ENCODE peak calls at places on chromosomes 4 and X, in six cellular contexts. M is GM13976, Y is right atrium auricular region, D is right lobe of liver, G is esophagus squamous epithelium, B is heart right ventricle. K is an unnamed sample.
A peak's percentile ranks its signal among the peaks of the same experiment; 100 is the strongest.

GRCh38 chr4:105147226-105148151 is 813 bp downstream of the TET2 start:
- DNase-seq in G (no peak), B (peak; percentile 27), Y (no peak), M (peak; percentile 50), D (peak; percentile 39), K (peak; percentile 30)

GRCh38 chrX:38206036-38206435 is 14.6 kb downstream of the SRPX start:
- DNase-seq in Y (no peak), B (no peak), G (no peak), D (no peak), M (no peak), K (no peak)

GRCh38 chr4:120720354-120720753 is 202.2 kb downstream of the PRDM5 start:
- DNase-seq in Y (no peak), D (no peak), B (no peak), G (no peak), M (no peak), K (no peak)

GRCh38 chr4:24274401-24275035 is 309.8 kb downstream of the DHX15 start:
- DNase-seq in Y (no peak), G (no peak), B (no peak), M (no peak), D (no peak), K (no peak)

GRCh38 chrX:38102240-38102639 is 95.9 kb downstream of the SYTL5 start:
- DNase-seq in M (no peak), Y (no peak), G (no peak), B (no peak), D (no peak), K (no peak)

GRCh38 chr4:147576084-147576483 is 41.1 kb upstream of the TMEM184C start:
- DNase-seq in G (no peak), D (no peak), B (no peak), M (no peak), Y (no peak), K (no peak)

GRCh38 chr4:112910109-112910736 is 139.2 kb upstream of the ANK2 start:
- DNase-seq in Y (no peak), B (peak; percentile 11), D (no peak), M (no peak), G (no peak), K (no peak)

GRCh38 chrX:150805736-150806135 is 92.7 kb downstream of the CD99L2 start:
- DNase-seq in D (no peak), G (no peak), Y (no peak), B (no peak), M (no peak), K (no peak)

GRCh38 chr4:87975466-87975865 is at the start of gene SPP1:
- DNase-seq in Y (no peak), G (no peak), D (peak; percentile 35), M (peak; percentile 16), B (no peak), K (peak; percentile 20)

GRCh38 chr4:147139455-147140198 is 194.0 kb upstream of the TTC29 start:
- DNase-seq in G (no peak), Y (no peak), M (no peak), D (no peak), B (no peak), K (no peak)

GRCh38 chrX:16711219-16712115 is 1.0 kb downstream of the CTPS2 start:
- DNase-seq in D (no peak), M (peak; percentile 26), Y (no peak), B (no peak), G (no peak), K (peak; percentile 20)

GRCh38 chr4:176186721-176187395 is 8.5 kb downstream of the SPATA4 start:
- DNase-seq in G (no peak), M (no peak), D (no peak), Y (no peak), B (no peak), K (no peak)

GRCh38 chr4:70838400-70838971 is 1.2 kb downstream of the GRSF1 start:
- DNase-seq in D (no peak), Y (no peak), B (no peak), M (peak; percentile 24), G (no peak), K (no peak)

GRCh38 chrX:124280294-124280902 is 52.1 kb upstream of the TEX13D start:
- DNase-seq in B (no peak), Y (no peak), M (no peak), D (no peak), G (no peak), K (no peak)

GRCh38 chr4:41061482-41062185 is 152.7 kb downstream of the APBB2 start:
- DNase-seq in M (no peak), B (no peak), G (no peak), Y (no peak), D (no peak), K (no peak)

GRCh38 chrX:49291615-49292337 is 11.7 kb upstream of the GAGE10 start:
- DNase-seq in Y (no peak), M (peak; percentile 60), G (no peak), B (peak; percentile 33), D (peak; percentile 47), K (peak; percentile 45)

GRCh38 chrX:72479324-72480274 is 93.0 kb downstream of the HDAC8 start:
- DNase-seq in Y (no peak), M (no peak), G (no peak), D (no peak), B (no peak), K (no peak)

GRCh38 chr4:21211836-21212235 is 511.6 kb downstream of the PACRGL start:
- DNase-seq in M (no peak), G (no peak), B (no peak), D (no peak), Y (no peak), K (no peak)

GRCh38 chr4:127782275-127783025 is at the start of gene HSPA4L:
- DNase-seq in D (peak; percentile 65), Y (peak; percentile 67), B (peak; percentile 67), M (peak; percentile 65), G (no peak), K (peak; percentile 62)

GRCh38 chrX:110394653-110395052 is 36.0 kb downstream of the RTL9 start:
- DNase-seq in B (no peak), G (no peak), D (no peak), Y (no peak), M (no peak), K (no peak)

GRCh38 chrX:110396777-110397176 is 38.1 kb downstream of the RTL9 start:
- DNase-seq in D (no peak), Y (no peak), G (no peak), B (no peak), M (no peak), K (no peak)

GRCh38 chrX:110395877-110396276 is 37.2 kb downstream of the RTL9 start:
- DNase-seq in M (no peak), G (no peak), Y (no peak), D (no peak), B (no peak), K (no peak)

GRCh38 chrX:110389570-110389969 is 30.9 kb downstream of the RTL9 start:
- DNase-seq in M (no peak), D (no peak), Y (no peak), G (no peak), B (no peak), K (no peak)

DNA sequence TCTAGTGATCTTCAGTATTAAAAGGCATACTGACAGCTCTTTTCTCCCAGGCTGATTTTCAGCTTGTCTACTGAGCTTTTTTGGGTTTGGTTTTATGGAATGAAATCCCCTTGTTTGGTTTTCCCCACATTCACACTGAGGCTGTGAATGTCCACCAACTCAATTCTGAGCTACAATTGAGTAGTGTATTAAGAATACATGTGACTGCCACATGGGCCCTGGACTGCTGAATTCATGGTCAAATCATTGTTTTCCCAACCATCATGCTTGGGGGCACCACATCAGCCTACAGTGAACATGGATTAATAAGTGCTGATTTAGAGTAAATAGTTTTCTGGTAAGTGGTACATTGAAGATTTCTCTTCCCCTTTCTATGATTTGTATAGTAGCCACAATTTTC is 32.4 kb downstream of the RTL9 start:
- DNase-seq in M (no peak), D (no peak), B (no peak), G (no peak), Y (no peak), K (no peak)
- TF ChIP-seq CTCF in M (no peak), D (no peak), B (no peak), G (no peak), Y (no peak), K (no peak)

GRCh38 chr4:173317003-173317402 is 17.2 kb downstream of the HMGB2 start:
- DNase-seq in B (no peak), Y (no peak), M (no peak), G (no peak), D (no peak), K (no peak)
- TF ChIP-seq CTCF in B (no peak), Y (no peak), M (peak; percentile 7), G (no peak), D (no peak), K (peak; percentile 6)

GRCh38 chr4:135325264-135325663 is 1123.7 kb upstream of the PABPC4L start:
- DNase-seq in G (no peak), D (no peak), Y (no peak), M (no peak), B (no peak), K (no peak)

GRCh38 chr4:135316266-135316779 is 1114.7 kb upstream of the PABPC4L start:
- DNase-seq in M (no peak), B (no peak), G (no peak), Y (no peak), D (no peak), K (no peak)

DNA sequence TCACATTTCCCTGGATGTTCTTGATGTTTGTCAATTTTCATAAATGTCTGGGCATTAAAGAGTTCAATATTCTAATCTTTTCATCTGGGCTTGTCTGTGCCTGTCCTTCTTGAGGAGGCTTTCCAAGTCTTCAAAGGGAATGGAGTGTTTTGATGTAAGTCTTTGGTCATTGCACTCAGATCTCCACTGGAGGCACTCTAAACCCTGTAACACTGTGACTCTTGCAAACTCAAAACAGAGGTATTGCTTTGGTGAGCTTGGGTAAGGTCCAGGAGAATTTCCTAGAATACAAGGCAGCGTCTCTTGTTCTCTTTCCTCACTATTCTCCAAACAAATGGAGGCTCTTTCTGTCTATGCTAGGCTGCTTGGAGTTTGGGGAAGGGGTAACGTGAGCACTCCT is 1118.1 kb upstream of the PABPC4L start:
- DNase-seq in G (no peak), B (no peak), M (no peak), Y (no peak), D (no peak), K (no peak)
- TF ChIP-seq CTCF in G (no peak), B (no peak), M (no peak), Y (no peak), D (no peak), K (no peak)

GRCh38 chr4:1409806-1410425 is 3.7 kb upstream of the NKX1-1 start:
- DNase-seq in M (peak; percentile 36), Y (peak; percentile 32), G (no peak), D (no peak), B (no peak), K (no peak)

GRCh38 chr4:1409079-1409805 is 3.0 kb upstream of the NKX1-1 start:
- DNase-seq in Y (peak; percentile 11), M (peak; percentile 28), G (no peak), D (no peak), B (no peak), K (no peak)

GRCh38 chr4:1406946-1407656 is 859 bp upstream of the NKX1-1 start:
- DNase-seq in D (no peak), B (no peak), Y (peak; percentile 28), M (no peak), G (no peak), K (no peak)

GRCh38 chr4:1407657-1408333 is 1.6 kb upstream of the NKX1-1 start:
- DNase-seq in G (no peak), B (no peak), Y (no peak), D (no peak), M (no peak), K (no peak)

DNA sequence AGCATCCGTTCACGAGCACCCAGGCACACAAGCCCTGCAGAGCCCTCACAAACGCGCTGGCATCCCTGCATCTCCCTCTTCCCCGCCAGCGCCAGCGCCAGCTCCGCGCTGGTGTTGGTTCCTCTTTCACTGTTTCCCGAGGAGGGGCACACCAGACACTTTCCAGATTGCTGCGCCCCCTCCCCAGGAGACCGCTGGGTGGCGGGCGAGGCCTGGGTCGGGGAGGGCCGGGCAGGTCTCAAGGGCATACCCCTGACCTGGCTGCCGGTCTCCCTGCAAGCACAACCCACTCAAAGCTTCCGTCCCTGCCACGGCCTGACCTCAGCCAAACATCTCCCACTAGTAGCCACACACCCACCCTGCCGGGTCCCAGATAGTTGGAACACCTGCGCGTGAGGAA is 2.2 kb upstream of the NKX1-1 start:
- DNase-seq in Y (peak; percentile 21), D (no peak), B (no peak), G (no peak), M (peak; percentile 24), K (no peak)
- TF ChIP-seq CTCF in Y (no peak), D (no peak), B (no peak), G (no peak), M (no peak), K (no peak)